ENCODE peak calls at places on chromosomes 11 and 22, in eight cellular contexts. One of them, this sample, is unnamed.

GRCh38 chr11:78961186-78961782 is 386.6 kb upstream of the NARS2 start:
- DNase-seq in non-pigmented ciliary epithelial cell: no peak
- DNase-seq in caudate nucleus: no peak
- DNase-seq in skeletal muscle cell: no peak
- DNase-seq in PC-3: peak
- DNase-seq in colonic mucosa: peak
- DNase-seq in activated CD4-positive, alpha-beta T cell treated with anti-CD3 and anti-CD28 coated beads, Interleukin-2, amount 50 U/mL, for 48 hours: no peak
- DNase-seq in stimulated activated naive CD8-positive, alpha-beta T cell treated with anti-CD3 and anti-CD28 coated beads, Interleukin-15, Interleukin-2, amounts not matched to agents 100 U/mL and 50 U/mL, for 24 hours: no peak
- DNase-seq in this sample: peak

GRCh38 chr22:33921576-33922181 is 1.4 kb upstream of the LARGE1 start:
- DNase-seq in non-pigmented ciliary epithelial cell: no peak
- DNase-seq in skeletal muscle cell: no peak
- DNase-seq in activated CD4-positive, alpha-beta T cell treated with anti-CD3 and anti-CD28 coated beads, Interleukin-2, amount 50 U/mL, for 48 hours: peak
- DNase-seq in stimulated activated naive CD8-positive, alpha-beta T cell treated with anti-CD3 and anti-CD28 coated beads, Interleukin-15, Interleukin-2, amounts not matched to agents 100 U/mL and 50 U/mL, for 24 hours: peak
- DNase-seq in colonic mucosa: peak
- DNase-seq in PC-3: no peak
- DNase-seq in caudate nucleus: no peak
- DNase-seq in this sample: no peak

GRCh38 chr11:61814958-61815789 is 1.6 kb downstream of the FADS1 start:
- DNase-seq in PC-3: peak
- DNase-seq in caudate nucleus: peak
- DNase-seq in colonic mucosa: peak
- DNase-seq in stimulated activated naive CD8-positive, alpha-beta T cell treated with anti-CD3 and anti-CD28 coated beads, Interleukin-15, Interleukin-2, amounts not matched to agents 100 U/mL and 50 U/mL, for 24 hours: peak
- DNase-seq in skeletal muscle cell: peak
- DNase-seq in non-pigmented ciliary epithelial cell: peak
- DNase-seq in activated CD4-positive, alpha-beta T cell treated with anti-CD3 and anti-CD28 coated beads, Interleukin-2, amount 50 U/mL, for 48 hours: peak
- DNase-seq in this sample: no peak

GRCh38 chr11:118058311-118059230 is 18.3 kb upstream of the TMPRSS4 start:
- DNase-seq in activated CD4-positive, alpha-beta T cell treated with anti-CD3 and anti-CD28 coated beads, Interleukin-2, amount 50 U/mL, for 48 hours: no peak
- DNase-seq in caudate nucleus: no peak
- DNase-seq in non-pigmented ciliary epithelial cell: no peak
- DNase-seq in PC-3: peak
- DNase-seq in stimulated activated naive CD8-positive, alpha-beta T cell treated with anti-CD3 and anti-CD28 coated beads, Interleukin-15, Interleukin-2, amounts not matched to agents 100 U/mL and 50 U/mL, for 24 hours: no peak
- DNase-seq in colonic mucosa: no peak
- DNase-seq in skeletal muscle cell: no peak
- DNase-seq in this sample: no peak

GRCh38 chr11:19816040-19816439 is 103.4 kb downstream of the NAV2 start:
- DNase-seq in PC-3: no peak
- DNase-seq in non-pigmented ciliary epithelial cell: no peak
- DNase-seq in stimulated activated naive CD8-positive, alpha-beta T cell treated with anti-CD3 and anti-CD28 coated beads, Interleukin-15, Interleukin-2, amounts not matched to agents 100 U/mL and 50 U/mL, for 24 hours: no peak
- DNase-seq in activated CD4-positive, alpha-beta T cell treated with anti-CD3 and anti-CD28 coated beads, Interleukin-2, amount 50 U/mL, for 48 hours: no peak
- DNase-seq in colonic mucosa: no peak
- DNase-seq in skeletal muscle cell: no peak
- DNase-seq in caudate nucleus: no peak
- DNase-seq in this sample: no peak

GRCh38 chr22:37262346-37262745 is 18.3 kb upstream of the RAC2 start:
- DNase-seq in colonic mucosa: no peak
- DNase-seq in activated CD4-positive, alpha-beta T cell treated with anti-CD3 and anti-CD28 coated beads, Interleukin-2, amount 50 U/mL, for 48 hours: no peak
- DNase-seq in caudate nucleus: no peak
- DNase-seq in stimulated activated naive CD8-positive, alpha-beta T cell treated with anti-CD3 and anti-CD28 coated beads, Interleukin-15, Interleukin-2, amounts not matched to agents 100 U/mL and 50 U/mL, for 24 hours: no peak
- DNase-seq in non-pigmented ciliary epithelial cell: no peak
- DNase-seq in skeletal muscle cell: no peak
- DNase-seq in PC-3: no peak
- DNase-seq in this sample: no peak

GRCh38 chr11:94933225-94934130 is 39.9 kb downstream of the CWC15 start:
- DNase-seq in skeletal muscle cell: peak
- DNase-seq in activated CD4-positive, alpha-beta T cell treated with anti-CD3 and anti-CD28 coated beads, Interleukin-2, amount 50 U/mL, for 48 hours: no peak
- DNase-seq in stimulated activated naive CD8-positive, alpha-beta T cell treated with anti-CD3 and anti-CD28 coated beads, Interleukin-15, Interleukin-2, amounts not matched to agents 100 U/mL and 50 U/mL, for 24 hours: no peak
- DNase-seq in non-pigmented ciliary epithelial cell: peak
- DNase-seq in PC-3: peak
- DNase-seq in colonic mucosa: no peak
- DNase-seq in caudate nucleus: no peak
- DNase-seq in this sample: no peak

GRCh38 chr11:69655479-69656394 is 14.8 kb downstream of the CCND1 start:
- DNase-seq in skeletal muscle cell: no peak
- DNase-seq in activated CD4-positive, alpha-beta T cell treated with anti-CD3 and anti-CD28 coated beads, Interleukin-2, amount 50 U/mL, for 48 hours: no peak
- DNase-seq in colonic mucosa: no peak
- DNase-seq in stimulated activated naive CD8-positive, alpha-beta T cell treated with anti-CD3 and anti-CD28 coated beads, Interleukin-15, Interleukin-2, amounts not matched to agents 100 U/mL and 50 U/mL, for 24 hours: no peak
- DNase-seq in caudate nucleus: no peak
- DNase-seq in non-pigmented ciliary epithelial cell: no peak
- DNase-seq in PC-3: peak
- DNase-seq in this sample: no peak

GRCh38 chr11:108307751-108308150 is 84.9 kb downstream of the ATM start:
- DNase-seq in skeletal muscle cell: no peak
- DNase-seq in caudate nucleus: no peak
- DNase-seq in stimulated activated naive CD8-positive, alpha-beta T cell treated with anti-CD3 and anti-CD28 coated beads, Interleukin-15, Interleukin-2, amounts not matched to agents 100 U/mL and 50 U/mL, for 24 hours: no peak
- DNase-seq in PC-3: no peak
- DNase-seq in colonic mucosa: no peak
- DNase-seq in non-pigmented ciliary epithelial cell: no peak
- DNase-seq in activated CD4-positive, alpha-beta T cell treated with anti-CD3 and anti-CD28 coated beads, Interleukin-2, amount 50 U/mL, for 48 hours: no peak
- DNase-seq in this sample: no peak

GRCh38 chr22:41429946-41430332 is 16.7 kb downstream of the TOB2 start:
- DNase-seq in non-pigmented ciliary epithelial cell: no peak
- DNase-seq in skeletal muscle cell: no peak
- DNase-seq in PC-3: no peak
- DNase-seq in colonic mucosa: no peak
- DNase-seq in stimulated activated naive CD8-positive, alpha-beta T cell treated with anti-CD3 and anti-CD28 coated beads, Interleukin-15, Interleukin-2, amounts not matched to agents 100 U/mL and 50 U/mL, for 24 hours: no peak
- DNase-seq in caudate nucleus: no peak
- DNase-seq in activated CD4-positive, alpha-beta T cell treated with anti-CD3 and anti-CD28 coated beads, Interleukin-2, amount 50 U/mL, for 48 hours: no peak
- DNase-seq in this sample: no peak

GRCh38 chr11:113189909-113190667 is 124.3 kb upstream of the TTC12 start:
- DNase-seq in stimulated activated naive CD8-positive, alpha-beta T cell treated with anti-CD3 and anti-CD28 coated beads, Interleukin-15, Interleukin-2, amounts not matched to agents 100 U/mL and 50 U/mL, for 24 hours: no peak
- DNase-seq in caudate nucleus: no peak
- DNase-seq in PC-3: peak
- DNase-seq in non-pigmented ciliary epithelial cell: no peak
- DNase-seq in skeletal muscle cell: peak
- DNase-seq in colonic mucosa: no peak
- DNase-seq in activated CD4-positive, alpha-beta T cell treated with anti-CD3 and anti-CD28 coated beads, Interleukin-2, amount 50 U/mL, for 48 hours: no peak
- DNase-seq in this sample: no peak

GRCh38 chr22:24007253-24008021 is 2.2 kb upstream of the GSTT4 start:
- DNase-seq in PC-3: no peak
- DNase-seq in colonic mucosa: no peak
- DNase-seq in caudate nucleus: no peak
- DNase-seq in activated CD4-positive, alpha-beta T cell treated with anti-CD3 and anti-CD28 coated beads, Interleukin-2, amount 50 U/mL, for 48 hours: no peak
- DNase-seq in non-pigmented ciliary epithelial cell: no peak
- DNase-seq in stimulated activated naive CD8-positive, alpha-beta T cell treated with anti-CD3 and anti-CD28 coated beads, Interleukin-15, Interleukin-2, amounts not matched to agents 100 U/mL and 50 U/mL, for 24 hours: no peak
- DNase-seq in skeletal muscle cell: no peak
- DNase-seq in this sample: no peak

GRCh38 chr11:76408171-76408965 is 27.2 kb downstream of the GVQW3 start:
- DNase-seq in activated CD4-positive, alpha-beta T cell treated with anti-CD3 and anti-CD28 coated beads, Interleukin-2, amount 50 U/mL, for 48 hours: no peak
- DNase-seq in colonic mucosa: no peak
- DNase-seq in caudate nucleus: no peak
- DNase-seq in skeletal muscle cell: no peak
- DNase-seq in non-pigmented ciliary epithelial cell: no peak
- DNase-seq in PC-3: no peak
- DNase-seq in stimulated activated naive CD8-positive, alpha-beta T cell treated with anti-CD3 and anti-CD28 coated beads, Interleukin-15, Interleukin-2, amounts not matched to agents 100 U/mL and 50 U/mL, for 24 hours: no peak
- DNase-seq in this sample: no peak

GRCh38 chr11:11621881-11622706 is at the start of gene GALNT18:
- DNase-seq in caudate nucleus: peak
- DNase-seq in non-pigmented ciliary epithelial cell: peak
- DNase-seq in colonic mucosa: peak
- DNase-seq in stimulated activated naive CD8-positive, alpha-beta T cell treated with anti-CD3 and anti-CD28 coated beads, Interleukin-15, Interleukin-2, amounts not matched to agents 100 U/mL and 50 U/mL, for 24 hours: peak
- DNase-seq in activated CD4-positive, alpha-beta T cell treated with anti-CD3 and anti-CD28 coated beads, Interleukin-2, amount 50 U/mL, for 48 hours: peak
- DNase-seq in PC-3: peak
- DNase-seq in skeletal muscle cell: peak
- DNase-seq in this sample: peak

GRCh38 chr11:120088056-120088455 is 49.9 kb downstream of the TRIM29 start:
- DNase-seq in colonic mucosa: no peak
- DNase-seq in stimulated activated naive CD8-positive, alpha-beta T cell treated with anti-CD3 and anti-CD28 coated beads, Interleukin-15, Interleukin-2, amounts not matched to agents 100 U/mL and 50 U/mL, for 24 hours: no peak
- DNase-seq in non-pigmented ciliary epithelial cell: no peak
- DNase-seq in caudate nucleus: no peak
- DNase-seq in activated CD4-positive, alpha-beta T cell treated with anti-CD3 and anti-CD28 coated beads, Interleukin-2, amount 50 U/mL, for 48 hours: no peak
- DNase-seq in PC-3: no peak
- DNase-seq in skeletal muscle cell: no peak
- DNase-seq in this sample: no peak

GRCh38 chr11:101955278-101955677 is 39.0 kb upstream of the ANGPTL5 start:
- DNase-seq in stimulated activated naive CD8-positive, alpha-beta T cell treated with anti-CD3 and anti-CD28 coated beads, Interleukin-15, Interleukin-2, amounts not matched to agents 100 U/mL and 50 U/mL, for 24 hours: no peak
- DNase-seq in non-pigmented ciliary epithelial cell: no peak
- DNase-seq in colonic mucosa: no peak
- DNase-seq in caudate nucleus: no peak
- DNase-seq in skeletal muscle cell: no peak
- DNase-seq in PC-3: no peak
- DNase-seq in activated CD4-positive, alpha-beta T cell treated with anti-CD3 and anti-CD28 coated beads, Interleukin-2, amount 50 U/mL, for 48 hours: no peak
- DNase-seq in this sample: no peak

GRCh38 chr11:76613901-76614300 is 56.6 kb downstream of the LRRC32 start:
- DNase-seq in colonic mucosa: no peak
- DNase-seq in non-pigmented ciliary epithelial cell: no peak
- DNase-seq in PC-3: no peak
- DNase-seq in caudate nucleus: no peak
- DNase-seq in stimulated activated naive CD8-positive, alpha-beta T cell treated with anti-CD3 and anti-CD28 coated beads, Interleukin-15, Interleukin-2, amounts not matched to agents 100 U/mL and 50 U/mL, for 24 hours: no peak
- DNase-seq in activated CD4-positive, alpha-beta T cell treated with anti-CD3 and anti-CD28 coated beads, Interleukin-2, amount 50 U/mL, for 48 hours: no peak
- DNase-seq in skeletal muscle cell: no peak
- DNase-seq in this sample: no peak

GRCh38 chr22:33985506-33985905 is 65.2 kb upstream of the LARGE1 start:
- DNase-seq in stimulated activated naive CD8-positive, alpha-beta T cell treated with anti-CD3 and anti-CD28 coated beads, Interleukin-15, Interleukin-2, amounts not matched to agents 100 U/mL and 50 U/mL, for 24 hours: no peak
- DNase-seq in skeletal muscle cell: no peak
- DNase-seq in caudate nucleus: no peak
- DNase-seq in activated CD4-positive, alpha-beta T cell treated with anti-CD3 and anti-CD28 coated beads, Interleukin-2, amount 50 U/mL, for 48 hours: no peak
- DNase-seq in colonic mucosa: no peak
- DNase-seq in PC-3: no peak
- DNase-seq in non-pigmented ciliary epithelial cell: no peak
- DNase-seq in this sample: no peak

GRCh38 chr22:33896801-33897620 is 23.3 kb downstream of the LARGE1 start:
- DNase-seq in activated CD4-positive, alpha-beta T cell treated with anti-CD3 and anti-CD28 coated beads, Interleukin-2, amount 50 U/mL, for 48 hours: no peak
- DNase-seq in non-pigmented ciliary epithelial cell: no peak
- DNase-seq in colonic mucosa: no peak
- DNase-seq in PC-3: no peak
- DNase-seq in stimulated activated naive CD8-positive, alpha-beta T cell treated with anti-CD3 and anti-CD28 coated beads, Interleukin-15, Interleukin-2, amounts not matched to agents 100 U/mL and 50 U/mL, for 24 hours: no peak
- DNase-seq in skeletal muscle cell: no peak
- DNase-seq in caudate nucleus: no peak
- DNase-seq in this sample: no peak

GRCh38 chr11:18459634-18460033 is 4.0 kb downstream of the LDHAL6A start:
- DNase-seq in skeletal muscle cell: no peak
- DNase-seq in colonic mucosa: no peak
- DNase-seq in non-pigmented ciliary epithelial cell: no peak
- DNase-seq in activated CD4-positive, alpha-beta T cell treated with anti-CD3 and anti-CD28 coated beads, Interleukin-2, amount 50 U/mL, for 48 hours: no peak
- DNase-seq in PC-3: no peak
- DNase-seq in stimulated activated naive CD8-positive, alpha-beta T cell treated with anti-CD3 and anti-CD28 coated beads, Interleukin-15, Interleukin-2, amounts not matched to agents 100 U/mL and 50 U/mL, for 24 hours: no peak
- DNase-seq in caudate nucleus: no peak
- DNase-seq in this sample: no peak

GRCh38 chr11:69639843-69640242 is 1.1 kb upstream of the CCND1 start:
- DNase-seq in skeletal muscle cell: no peak
- DNase-seq in caudate nucleus: no peak
- DNase-seq in non-pigmented ciliary epithelial cell: no peak
- DNase-seq in activated CD4-positive, alpha-beta T cell treated with anti-CD3 and anti-CD28 coated beads, Interleukin-2, amount 50 U/mL, for 48 hours: no peak
- DNase-seq in colonic mucosa: no peak
- DNase-seq in PC-3: no peak
- DNase-seq in stimulated activated naive CD8-positive, alpha-beta T cell treated with anti-CD3 and anti-CD28 coated beads, Interleukin-15, Interleukin-2, amounts not matched to agents 100 U/mL and 50 U/mL, for 24 hours: no peak
- DNase-seq in this sample: no peak